ENCODE peak calls at places on chromosomes 4 and X, in nine cellular contexts. One of them, this sample, is unnamed.

GRCh38 chr4:112083587-112084347 is 61.5 kb upstream of the FAM241A start:
- DNase-seq in sigmoid colon: no peak
- DNase-seq in A549: peak
- DNase-seq in tibial nerve: no peak
- DNase-seq in HepG2: peak
- DNase-seq in stomach: no peak
- DNase-seq in transverse colon: no peak
- DNase-seq in GM12878: no peak
- DNase-seq in suprapubic skin: no peak
- DNase-seq in this sample: no peak

GRCh38 chr4:5622596-5622995 is 85.8 kb downstream of the EVC2 start:
- DNase-seq in sigmoid colon: no peak
- DNase-seq in A549: no peak
- DNase-seq in tibial nerve: no peak
- DNase-seq in HepG2: no peak
- DNase-seq in stomach: no peak
- DNase-seq in transverse colon: no peak
- DNase-seq in GM12878: no peak
- DNase-seq in suprapubic skin: no peak
- DNase-seq in this sample: no peak

GRCh38 chr4:74217365-74217764 is 59.4 kb downstream of the MTHFD2L start:
- DNase-seq in sigmoid colon: no peak
- DNase-seq in A549: no peak
- DNase-seq in tibial nerve: no peak
- DNase-seq in HepG2: no peak
- DNase-seq in stomach: no peak
- DNase-seq in transverse colon: no peak
- DNase-seq in GM12878: no peak
- DNase-seq in suprapubic skin: no peak
- DNase-seq in this sample: no peak

GRCh38 chr4:7714738-7715137 is 224.9 kb downstream of the AFAP1 start:
- DNase-seq in sigmoid colon: no peak
- DNase-seq in A549: no peak
- DNase-seq in tibial nerve: no peak
- DNase-seq in HepG2: no peak
- DNase-seq in stomach: no peak
- DNase-seq in transverse colon: no peak
- DNase-seq in GM12878: no peak
- DNase-seq in suprapubic skin: no peak
- DNase-seq in this sample: no peak

GRCh38 chrX:68870357-68870756 is 41.5 kb downstream of the EFNB1 start:
- DNase-seq in sigmoid colon: no peak
- DNase-seq in A549: no peak
- DNase-seq in tibial nerve: no peak
- DNase-seq in HepG2: no peak
- DNase-seq in stomach: no peak
- DNase-seq in transverse colon: no peak
- DNase-seq in GM12878: no peak
- DNase-seq in suprapubic skin: no peak
- DNase-seq in this sample: no peak

GRCh38 chr4:146590801-146591200 is 47.9 kb upstream of the POU4F2 start:
- DNase-seq in sigmoid colon: no peak
- DNase-seq in A549: no peak
- DNase-seq in tibial nerve: no peak
- DNase-seq in HepG2: no peak
- DNase-seq in stomach: no peak
- DNase-seq in transverse colon: no peak
- DNase-seq in GM12878: no peak
- DNase-seq in suprapubic skin: no peak
- DNase-seq in this sample: no peak

GRCh38 chrX:120562569-120562926 is 1.8 kb upstream of the CUL4B start:
- DNase-seq in sigmoid colon: no peak
- DNase-seq in A549: no peak
- DNase-seq in tibial nerve: no peak
- DNase-seq in HepG2: no peak
- DNase-seq in stomach: no peak
- DNase-seq in transverse colon: no peak
- DNase-seq in GM12878: no peak
- DNase-seq in suprapubic skin: no peak
- DNase-seq in this sample: peak

GRCh38 chr4:123672987-123673386 is 276.4 kb downstream of the SPRY1 start:
- DNase-seq in sigmoid colon: no peak
- DNase-seq in A549: no peak
- DNase-seq in tibial nerve: no peak
- DNase-seq in HepG2: no peak
- DNase-seq in stomach: no peak
- DNase-seq in transverse colon: no peak
- DNase-seq in GM12878: no peak
- DNase-seq in suprapubic skin: no peak
- DNase-seq in this sample: no peak

GRCh38 chr4:117375101-117375500 is 289.7 kb upstream of the TRAM1L1 start:
- DNase-seq in sigmoid colon: no peak
- DNase-seq in A549: no peak
- DNase-seq in tibial nerve: no peak
- DNase-seq in HepG2: no peak
- DNase-seq in stomach: no peak
- DNase-seq in transverse colon: no peak
- DNase-seq in GM12878: no peak
- DNase-seq in suprapubic skin: no peak
- DNase-seq in this sample: no peak

GRCh38 chr4:183349673-183350072 is 27.4 kb upstream of the CLDN24 start:
- DNase-seq in sigmoid colon: no peak
- DNase-seq in A549: no peak
- DNase-seq in tibial nerve: no peak
- DNase-seq in HepG2: no peak
- DNase-seq in stomach: no peak
- DNase-seq in transverse colon: no peak
- DNase-seq in GM12878: no peak
- DNase-seq in suprapubic skin: no peak
- DNase-seq in this sample: no peak

DNA sequence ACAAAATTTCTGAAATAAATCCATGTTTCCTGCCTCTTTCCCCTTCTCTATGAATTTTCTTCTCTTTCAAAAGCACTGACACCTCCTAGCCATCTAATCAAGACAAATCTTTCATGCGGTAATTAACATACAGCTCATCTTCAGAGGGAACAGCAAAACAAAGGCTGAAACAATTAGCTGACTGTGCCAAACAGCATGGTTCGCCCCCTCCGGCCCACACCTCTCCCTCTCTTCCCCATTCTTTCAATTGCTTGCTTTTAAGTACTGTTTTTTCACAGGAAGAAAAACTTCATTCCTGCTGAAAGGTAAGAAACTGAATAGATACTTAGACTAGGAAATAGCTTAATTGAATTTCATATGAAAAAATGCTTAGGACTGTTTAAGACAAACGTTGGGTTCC is 291.1 kb upstream of the NOCT start:
- DNase-seq in sigmoid colon: no peak
- DNase-seq in A549: no peak
- DNase-seq in tibial nerve: no peak
- DNase-seq in HepG2: no peak
- DNase-seq in stomach: no peak
- DNase-seq in transverse colon: no peak
- DNase-seq in GM12878: no peak
- DNase-seq in suprapubic skin: no peak
- DNase-seq in this sample: no peak
- TF ChIP-seq EP300 in sigmoid colon: no peak
- TF ChIP-seq EP300 in A549: no peak
- TF ChIP-seq EP300 in tibial nerve: no peak
- TF ChIP-seq EP300 in HepG2: no peak
- TF ChIP-seq EP300 in stomach: no peak
- TF ChIP-seq EP300 in transverse colon: no peak
- TF ChIP-seq EP300 in GM12878: no peak
- TF ChIP-seq EP300 in suprapubic skin: no peak
- TF ChIP-seq EP300 in this sample: no peak

GRCh38 chr4:177367336-177367735 is 57.7 kb downstream of the NEIL3 start:
- DNase-seq in sigmoid colon: no peak
- DNase-seq in A549: no peak
- DNase-seq in tibial nerve: no peak
- DNase-seq in HepG2: peak
- DNase-seq in stomach: no peak
- DNase-seq in transverse colon: no peak
- DNase-seq in GM12878: no peak
- DNase-seq in suprapubic skin: no peak
- DNase-seq in this sample: no peak
- TF ChIP-seq EP300 in sigmoid colon: no peak
- TF ChIP-seq EP300 in A549: no peak
- TF ChIP-seq EP300 in tibial nerve: no peak
- TF ChIP-seq EP300 in HepG2: no peak
- TF ChIP-seq EP300 in stomach: no peak
- TF ChIP-seq EP300 in transverse colon: no peak
- TF ChIP-seq EP300 in GM12878: no peak
- TF ChIP-seq EP300 in suprapubic skin: no peak
- TF ChIP-seq EP300 in this sample: no peak

DNA sequence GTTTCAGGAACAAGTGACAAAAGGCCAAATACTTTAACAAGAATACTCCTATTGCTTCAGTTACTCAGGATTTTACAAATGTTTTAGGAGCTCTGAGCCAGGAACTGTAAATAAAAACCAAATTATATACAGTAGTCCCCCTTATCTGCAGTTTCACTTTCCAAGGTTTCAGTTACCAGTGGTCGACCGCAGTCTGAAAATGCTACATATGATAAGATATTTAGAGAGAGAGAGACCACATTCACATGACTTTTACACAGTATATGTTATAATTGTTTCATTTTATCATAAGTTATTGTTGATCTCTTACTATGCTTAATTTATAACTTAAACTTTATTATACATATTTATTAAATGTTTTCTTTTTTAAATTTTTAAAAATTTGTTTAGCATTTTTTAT is 256.5 kb downstream of the USP46 start:
- DNase-seq in sigmoid colon: no peak
- DNase-seq in A549: no peak
- DNase-seq in tibial nerve: no peak
- DNase-seq in HepG2: no peak
- DNase-seq in stomach: no peak
- DNase-seq in transverse colon: no peak
- DNase-seq in GM12878: no peak
- DNase-seq in suprapubic skin: no peak
- DNase-seq in this sample: no peak
- TF ChIP-seq EP300 in sigmoid colon: no peak
- TF ChIP-seq EP300 in A549: no peak
- TF ChIP-seq EP300 in tibial nerve: no peak
- TF ChIP-seq EP300 in HepG2: no peak
- TF ChIP-seq EP300 in stomach: no peak
- TF ChIP-seq EP300 in transverse colon: no peak
- TF ChIP-seq EP300 in GM12878: no peak
- TF ChIP-seq EP300 in suprapubic skin: no peak
- TF ChIP-seq EP300 in this sample: no peak

GRCh38 chr4:42428036-42428435 is 30.7 kb downstream of the SHISA3 start:
- DNase-seq in sigmoid colon: no peak
- DNase-seq in A549: no peak
- DNase-seq in tibial nerve: no peak
- DNase-seq in HepG2: no peak
- DNase-seq in stomach: no peak
- DNase-seq in transverse colon: no peak
- DNase-seq in GM12878: no peak
- DNase-seq in suprapubic skin: no peak
- DNase-seq in this sample: no peak

GRCh38 chr4:42420120-42420519 is 22.8 kb downstream of the SHISA3 start:
- DNase-seq in sigmoid colon: no peak
- DNase-seq in A549: no peak
- DNase-seq in tibial nerve: no peak
- DNase-seq in HepG2: no peak
- DNase-seq in stomach: no peak
- DNase-seq in transverse colon: no peak
- DNase-seq in GM12878: no peak
- DNase-seq in suprapubic skin: no peak
- DNase-seq in this sample: no peak

DNA sequence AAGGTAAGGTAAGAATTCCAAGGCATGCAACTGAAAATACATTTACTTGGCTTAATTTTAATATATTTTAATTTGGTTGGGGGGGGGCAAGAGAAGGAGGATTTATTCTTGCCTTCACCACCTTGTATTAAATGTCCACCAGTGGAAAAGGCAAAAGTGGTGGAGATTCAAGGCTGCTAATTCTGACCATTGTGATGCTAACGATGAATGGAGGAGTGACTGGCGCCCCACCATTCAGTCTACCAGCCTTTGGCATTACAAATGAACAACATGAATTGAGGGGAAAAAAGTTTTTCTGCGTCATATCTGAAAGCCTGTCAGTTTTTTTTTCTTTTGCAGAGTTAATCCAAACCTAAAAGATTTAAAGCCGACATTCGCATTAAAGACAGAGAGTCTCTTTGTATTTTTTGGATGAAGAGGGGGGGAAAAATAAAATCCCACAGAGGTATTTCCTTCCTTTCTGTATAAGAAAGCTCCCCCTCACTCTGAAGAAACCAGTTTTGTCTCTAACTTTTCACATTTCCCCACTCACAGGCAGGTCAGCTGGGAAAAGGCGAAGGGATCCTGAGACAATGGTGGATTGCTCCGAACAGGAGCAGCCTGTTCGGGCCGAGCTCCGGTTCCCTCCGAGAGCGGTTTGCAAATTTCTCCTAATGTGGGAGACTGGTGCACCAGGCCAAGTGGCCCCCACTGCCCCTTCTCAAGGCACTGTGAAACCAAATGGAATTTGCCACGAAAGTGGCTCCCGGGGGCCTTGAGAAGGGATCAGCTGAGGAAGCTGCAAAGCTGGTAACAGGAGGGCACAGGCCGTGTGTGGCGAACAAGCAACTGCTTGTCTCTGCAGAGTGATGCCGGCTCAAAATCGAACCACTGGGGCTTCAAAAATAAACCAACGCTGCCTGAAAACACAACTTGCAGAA is 28.1 kb downstream of the SHISA3 start:
- DNase-seq in sigmoid colon: no peak
- DNase-seq in A549: no peak
- DNase-seq in tibial nerve: no peak
- DNase-seq in HepG2: no peak
- DNase-seq in stomach: no peak
- DNase-seq in transverse colon: no peak
- DNase-seq in GM12878: no peak
- DNase-seq in suprapubic skin: no peak
- DNase-seq in this sample: no peak
- TF ChIP-seq EP300 in sigmoid colon: no peak
- TF ChIP-seq EP300 in A549: no peak
- TF ChIP-seq EP300 in tibial nerve: no peak
- TF ChIP-seq EP300 in HepG2: no peak
- TF ChIP-seq EP300 in stomach: no peak
- TF ChIP-seq EP300 in transverse colon: no peak
- TF ChIP-seq EP300 in GM12878: no peak
- TF ChIP-seq EP300 in suprapubic skin: no peak
- TF ChIP-seq EP300 in this sample: no peak

GRCh38 chr4:140222175-140222574 is 68.2 kb upstream of the MAML3 start:
- DNase-seq in sigmoid colon: no peak
- DNase-seq in A549: no peak
- DNase-seq in tibial nerve: no peak
- DNase-seq in HepG2: no peak
- DNase-seq in stomach: no peak
- DNase-seq in transverse colon: no peak
- DNase-seq in GM12878: no peak
- DNase-seq in suprapubic skin: no peak
- DNase-seq in this sample: no peak
- TF ChIP-seq EP300 in sigmoid colon: no peak
- TF ChIP-seq EP300 in A549: no peak
- TF ChIP-seq EP300 in tibial nerve: no peak
- TF ChIP-seq EP300 in HepG2: no peak
- TF ChIP-seq EP300 in stomach: no peak
- TF ChIP-seq EP300 in transverse colon: no peak
- TF ChIP-seq EP300 in GM12878: no peak
- TF ChIP-seq EP300 in suprapubic skin: no peak
- TF ChIP-seq EP300 in this sample: no peak

GRCh38 chr4:77201857-77202256 is 44.9 kb downstream of the CCNG2 start:
- DNase-seq in sigmoid colon: no peak
- DNase-seq in A549: no peak
- DNase-seq in tibial nerve: no peak
- DNase-seq in HepG2: no peak
- DNase-seq in stomach: no peak
- DNase-seq in transverse colon: no peak
- DNase-seq in GM12878: no peak
- DNase-seq in suprapubic skin: no peak
- DNase-seq in this sample: no peak
- TF ChIP-seq EP300 in sigmoid colon: no peak
- TF ChIP-seq EP300 in A549: no peak
- TF ChIP-seq EP300 in tibial nerve: no peak
- TF ChIP-seq EP300 in HepG2: no peak
- TF ChIP-seq EP300 in stomach: no peak
- TF ChIP-seq EP300 in transverse colon: no peak
- TF ChIP-seq EP300 in GM12878: no peak
- TF ChIP-seq EP300 in suprapubic skin: no peak
- TF ChIP-seq EP300 in this sample: no peak